ENCODE peak calls at places on chromosome 1, in five cellular contexts. Y, L, P, D and T are unnamed samples.
A peak's percentile ranks its signal among the peaks of the same experiment; 100 is the strongest.

GRCh38 chr1:75765697-75766355 is 20.2 kb upstream of the RABGGTB start:
- DNase-seq in L (no peak), D (no peak), P (no peak), Y (no peak), T (no peak)

GRCh38 chr1:60848583-60849188 is 233.7 kb upstream of the NFIA start:
- DNase-seq in L (peak; percentile 59), D (no peak), Y (peak; percentile 54), P (no peak), T (no peak)

GRCh38 chr1:201144701-201145100 is 9.6 kb downstream of the TMEM9 start:
- DNase-seq in P (no peak), L (no peak), Y (no peak), D (no peak), T (no peak)

GRCh38 chr1:25360596-25361581 is 22.8 kb downstream of the TMEM50A start:
- DNase-seq in L (no peak), Y (peak; percentile 24), P (peak; percentile 44), D (no peak), T (no peak)

GRCh38 chr1:55987491-55988255 is 591.7 kb downstream of the PLPP3 start:
- DNase-seq in D (no peak), Y (no peak), L (no peak), P (no peak), T (no peak)

GRCh38 chr1:220335668-220336067 is 63.4 kb upstream of the RAB3GAP2 start:
- DNase-seq in Y (no peak), L (no peak), D (no peak), P (no peak), T (no peak)

GRCh38 chr1:12552111-12552888 is 65.7 kb downstream of the DHRS3 start:
- DNase-seq in Y (no peak), D (no peak), L (no peak), P (no peak), T (no peak)

GRCh38 chr1:184300446-184300845 is 86.4 kb upstream of the C1orf21 start:
- DNase-seq in D (no peak), Y (no peak), P (no peak), L (no peak), T (no peak)

GRCh38 chr1:214312530-214313051 is 31.6 kb downstream of the SMYD2 start:
- DNase-seq in P (no peak), L (no peak), D (no peak), Y (no peak), T (no peak)

GRCh38 chr1:79151006-79151796 is 144.7 kb upstream of the ADGRL4 start:
- DNase-seq in Y (no peak), P (no peak), L (no peak), D (no peak), T (no peak)

GRCh38 chr1:38814984-38815464 is 44.5 kb downstream of the RRAGC start:
- DNase-seq in L (no peak), P (no peak), D (peak; percentile 21), Y (no peak), T (no peak)

GRCh38 chr1:2214541-2215241 is 13.4 kb upstream of the SKI start:
- DNase-seq in L (no peak), Y (no peak), P (no peak), D (no peak), T (no peak)

GRCh38 chr1:2215909-2216766 is 12.0 kb upstream of the SKI start:
- DNase-seq in L (no peak), D (no peak), Y (no peak), P (no peak), T (no peak)

GRCh38 chr1:2215329-2215728 is 12.8 kb upstream of the SKI start:
- DNase-seq in L (no peak), P (no peak), Y (no peak), D (no peak), T (no peak)

GRCh38 chr1:2213576-2214505 is 14.3 kb upstream of the SKI start:
- DNase-seq in D (no peak), Y (no peak), L (no peak), P (no peak), T (no peak)

DNA sequence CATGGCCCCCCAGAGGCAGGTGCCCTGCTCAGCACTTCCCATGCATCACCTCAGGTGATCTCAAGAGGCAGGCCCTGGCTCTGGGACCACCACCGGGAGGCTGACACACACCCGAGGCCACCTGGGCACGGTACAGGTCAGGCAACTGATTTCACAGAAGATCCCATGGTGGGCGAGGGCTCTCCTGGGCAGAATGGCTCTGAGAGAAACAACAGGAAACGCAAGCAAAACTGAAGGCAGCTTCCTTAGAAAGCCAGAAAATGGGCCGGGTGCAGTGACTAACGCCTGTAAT is 11.4 kb upstream of the SKI start:
- DNase-seq in L (no peak), D (no peak), Y (no peak), P (no peak), T (no peak)
- TF ChIP-seq CEBPB in L (no peak), D (no peak), Y (no peak), P (no peak), T (no peak)

DNA sequence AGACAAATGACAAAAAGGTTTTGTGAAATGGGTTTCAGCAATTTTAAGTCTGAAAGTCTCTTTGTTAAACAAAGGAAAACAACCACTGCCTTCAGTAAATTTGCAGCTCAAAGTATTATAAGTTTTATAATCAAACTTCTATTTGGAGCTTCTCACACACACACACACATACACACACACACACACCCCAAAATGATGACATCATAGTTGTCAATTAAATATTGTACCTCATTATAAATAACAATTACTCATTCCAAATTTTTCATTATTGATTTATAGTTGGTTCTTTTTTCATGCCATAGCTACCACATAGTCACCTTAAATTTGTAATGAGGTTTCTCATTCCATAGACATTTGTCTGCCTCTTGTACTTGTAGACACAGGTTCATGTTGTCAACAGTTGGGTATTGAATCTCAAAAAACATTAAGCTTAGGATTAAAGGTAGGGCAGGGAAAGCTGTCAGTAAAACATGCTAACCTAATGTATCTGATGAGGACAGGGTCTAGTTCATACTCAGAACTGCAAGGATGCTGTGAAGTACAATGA is 2.4 kb upstream of the SERTAD4 start:
- DNase-seq in P (no peak), D (no peak), L (no peak), Y (no peak), T (no peak)
- TF ChIP-seq SP1 in P (no peak), D (no peak), L (no peak), Y (no peak), T (no peak)

GRCh38 chr1:178650950-178651461 is 74.0 kb upstream of the RALGPS2 start:
- DNase-seq in D (no peak), P (no peak), L (no peak), Y (no peak), T (peak; percentile 19)
- TF ChIP-seq CEBPB in D (no peak), P (no peak), L (no peak), Y (no peak), T (no peak)

DNA sequence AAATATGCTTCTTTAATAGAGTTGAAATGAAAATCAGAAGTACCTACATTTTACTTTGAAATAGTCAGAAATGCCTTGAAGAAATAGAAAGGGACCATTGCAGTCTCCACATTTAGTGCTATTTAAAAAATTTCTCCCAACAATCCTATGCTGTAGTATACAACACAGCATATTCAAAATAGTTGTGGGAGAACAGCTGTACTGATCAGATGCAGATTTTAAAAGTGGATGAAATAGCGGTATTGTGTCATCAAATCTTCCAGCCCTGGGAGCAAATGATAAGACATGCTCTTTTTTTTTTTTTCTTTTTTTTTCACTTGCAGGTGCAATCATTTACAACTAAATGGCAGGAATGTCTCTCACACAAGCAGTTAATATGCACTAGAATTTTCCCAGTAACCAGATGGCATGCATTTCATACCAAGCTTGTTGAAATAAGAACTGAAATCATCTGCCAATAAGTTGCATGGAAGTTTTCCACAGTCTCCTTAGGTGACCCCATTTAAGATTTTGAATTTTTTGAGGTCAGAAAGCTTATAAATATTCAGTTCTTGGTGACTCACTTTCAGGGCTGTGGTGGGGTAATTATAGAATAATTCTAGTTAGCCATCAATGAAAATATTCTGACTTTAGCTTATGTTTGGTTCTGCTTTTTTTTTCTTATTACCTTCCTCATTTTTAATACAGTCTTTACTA is 623.9 kb upstream of the NR5A2 start:
- DNase-seq in D (no peak), L (no peak), P (no peak), Y (no peak), T (no peak)
- TF ChIP-seq SP1 in D (no peak), L (no peak), P (no peak), Y (no peak), T (no peak)

GRCh38 chr1:20154306-20154831 is 15.2 kb downstream of the PLA2G2F start:
- DNase-seq in P (no peak), D (no peak), Y (no peak), L (no peak), T (no peak)
- TF ChIP-seq CEBPB in P (no peak), D (no peak), Y (no peak), L (no peak), T (no peak)